ENCODE peak calls at places on chromosomes 12 and 14, in six cellular contexts. One of them, this sample, is unnamed.

GRCh38 chr12:66182956-66183355 is 6.1 kb upstream of the IRAK3 start:
- DNase-seq in activated CD4-positive, alpha-beta T cell treated with anti-CD3 and anti-CD28 coated beads, Interleukin-2, amount 10 ng/mL, durations not matched to agents 7 days and 5 days: no peak
- DNase-seq in astrocyte of the spinal cord: no peak
- DNase-seq in AG10803: no peak
- DNase-seq in Right ventricle myocardium inferior: no peak
- DNase-seq in fibroblast of pulmonary artery: peak; percentile 44
- DNase-seq in this sample: no peak

GRCh38 chr12:122943196-122943595 is 23.1 kb downstream of the ABCB9 start:
- DNase-seq in fibroblast of pulmonary artery: peak; percentile 25
- DNase-seq in Right ventricle myocardium inferior: peak; percentile 51
- DNase-seq in astrocyte of the spinal cord: no peak
- DNase-seq in activated CD4-positive, alpha-beta T cell treated with anti-CD3 and anti-CD28 coated beads, Interleukin-2, amount 10 ng/mL, durations not matched to agents 7 days and 5 days: no peak
- DNase-seq in AG10803: no peak
- DNase-seq in this sample: no peak

GRCh38 chr14:72966038-72966437 is 39.8 kb downstream of the DCAF4 start:
- DNase-seq in activated CD4-positive, alpha-beta T cell treated with anti-CD3 and anti-CD28 coated beads, Interleukin-2, amount 10 ng/mL, durations not matched to agents 7 days and 5 days: no peak
- DNase-seq in Right ventricle myocardium inferior: no peak
- DNase-seq in fibroblast of pulmonary artery: no peak
- DNase-seq in astrocyte of the spinal cord: no peak
- DNase-seq in AG10803: no peak
- DNase-seq in this sample: no peak

GRCh38 chr14:58073516-58073915 is 78.5 kb downstream of the ARMH4 start:
- DNase-seq in activated CD4-positive, alpha-beta T cell treated with anti-CD3 and anti-CD28 coated beads, Interleukin-2, amount 10 ng/mL, durations not matched to agents 7 days and 5 days: no peak
- DNase-seq in Right ventricle myocardium inferior: no peak
- DNase-seq in fibroblast of pulmonary artery: no peak
- DNase-seq in astrocyte of the spinal cord: no peak
- DNase-seq in AG10803: no peak
- DNase-seq in this sample: no peak

GRCh38 chr12:71755146-71755892 is 656 bp downstream of the RAB21 start:
- DNase-seq in activated CD4-positive, alpha-beta T cell treated with anti-CD3 and anti-CD28 coated beads, Interleukin-2, amount 10 ng/mL, durations not matched to agents 7 days and 5 days: peak; percentile 46
- DNase-seq in AG10803: peak; percentile 66
- DNase-seq in Right ventricle myocardium inferior: peak; percentile 76
- DNase-seq in astrocyte of the spinal cord: peak; percentile 58
- DNase-seq in fibroblast of pulmonary artery: peak; percentile 64
- DNase-seq in this sample: peak; percentile 22

GRCh38 chr12:57864382-57864781 is 17.9 kb upstream of the CTDSP2 start:
- DNase-seq in fibroblast of pulmonary artery: no peak
- DNase-seq in activated CD4-positive, alpha-beta T cell treated with anti-CD3 and anti-CD28 coated beads, Interleukin-2, amount 10 ng/mL, durations not matched to agents 7 days and 5 days: no peak
- DNase-seq in astrocyte of the spinal cord: no peak
- DNase-seq in AG10803: peak; percentile 75
- DNase-seq in Right ventricle myocardium inferior: no peak
- DNase-seq in this sample: no peak

GRCh38 chr14:101019974-101020710 is 116.6 kb upstream of the RTL1 start:
- DNase-seq in AG10803: no peak
- DNase-seq in astrocyte of the spinal cord: no peak
- DNase-seq in Right ventricle myocardium inferior: no peak
- DNase-seq in activated CD4-positive, alpha-beta T cell treated with anti-CD3 and anti-CD28 coated beads, Interleukin-2, amount 10 ng/mL, durations not matched to agents 7 days and 5 days: no peak
- DNase-seq in fibroblast of pulmonary artery: no peak
- DNase-seq in this sample: no peak

GRCh38 chr14:102893452-102893851 is 29.0 kb upstream of the AMN start:
- DNase-seq in activated CD4-positive, alpha-beta T cell treated with anti-CD3 and anti-CD28 coated beads, Interleukin-2, amount 10 ng/mL, durations not matched to agents 7 days and 5 days: no peak
- DNase-seq in fibroblast of pulmonary artery: peak; percentile 94
- DNase-seq in astrocyte of the spinal cord: peak; percentile 87
- DNase-seq in AG10803: peak; percentile 98
- DNase-seq in Right ventricle myocardium inferior: peak; percentile 70
- DNase-seq in this sample: no peak

GRCh38 chr12:74527491-74527890 is 10.1 kb upstream of the ATXN7L3B start:
- DNase-seq in fibroblast of pulmonary artery: no peak
- DNase-seq in Right ventricle myocardium inferior: no peak
- DNase-seq in activated CD4-positive, alpha-beta T cell treated with anti-CD3 and anti-CD28 coated beads, Interleukin-2, amount 10 ng/mL, durations not matched to agents 7 days and 5 days: no peak
- DNase-seq in astrocyte of the spinal cord: no peak
- DNase-seq in AG10803: no peak
- DNase-seq in this sample: no peak

GRCh38 chr14:98704441-98704840 is 567.6 kb downstream of the BCL11B start:
- DNase-seq in AG10803: no peak
- DNase-seq in fibroblast of pulmonary artery: no peak
- DNase-seq in astrocyte of the spinal cord: no peak
- DNase-seq in Right ventricle myocardium inferior: no peak
- DNase-seq in activated CD4-positive, alpha-beta T cell treated with anti-CD3 and anti-CD28 coated beads, Interleukin-2, amount 10 ng/mL, durations not matched to agents 7 days and 5 days: peak; percentile 46
- DNase-seq in this sample: peak; percentile 50

GRCh38 chr12:108620236-108620879 is 13.3 kb downstream of the SELPLG start:
- DNase-seq in astrocyte of the spinal cord: no peak
- DNase-seq in AG10803: peak; percentile 80
- DNase-seq in Right ventricle myocardium inferior: no peak
- DNase-seq in fibroblast of pulmonary artery: peak; percentile 92
- DNase-seq in activated CD4-positive, alpha-beta T cell treated with anti-CD3 and anti-CD28 coated beads, Interleukin-2, amount 10 ng/mL, durations not matched to agents 7 days and 5 days: no peak
- DNase-seq in this sample: no peak

GRCh38 chr14:97459180-97459579 is 662.0 kb downstream of the VRK1 start:
- DNase-seq in AG10803: no peak
- DNase-seq in activated CD4-positive, alpha-beta T cell treated with anti-CD3 and anti-CD28 coated beads, Interleukin-2, amount 10 ng/mL, durations not matched to agents 7 days and 5 days: peak; percentile 33
- DNase-seq in fibroblast of pulmonary artery: no peak
- DNase-seq in Right ventricle myocardium inferior: no peak
- DNase-seq in astrocyte of the spinal cord: no peak
- DNase-seq in this sample: no peak

GRCh38 chr12:124893792-124894516 is 20.5 kb downstream of the UBC start:
- DNase-seq in Right ventricle myocardium inferior: no peak
- DNase-seq in fibroblast of pulmonary artery: no peak
- DNase-seq in activated CD4-positive, alpha-beta T cell treated with anti-CD3 and anti-CD28 coated beads, Interleukin-2, amount 10 ng/mL, durations not matched to agents 7 days and 5 days: no peak
- DNase-seq in AG10803: no peak
- DNase-seq in astrocyte of the spinal cord: no peak
- DNase-seq in this sample: no peak

GRCh38 chr12:48787791-48788521 is 933 bp downstream of the ADCY6 start:
- DNase-seq in Right ventricle myocardium inferior: no peak
- DNase-seq in activated CD4-positive, alpha-beta T cell treated with anti-CD3 and anti-CD28 coated beads, Interleukin-2, amount 10 ng/mL, durations not matched to agents 7 days and 5 days: no peak
- DNase-seq in fibroblast of pulmonary artery: no peak
- DNase-seq in AG10803: peak; percentile 21
- DNase-seq in astrocyte of the spinal cord: no peak
- DNase-seq in this sample: no peak

GRCh38 chr14:21268612-21269251 is 510 bp downstream of the HNRNPC start:
- DNase-seq in AG10803: peak; percentile 66
- DNase-seq in fibroblast of pulmonary artery: peak; percentile 73
- DNase-seq in activated CD4-positive, alpha-beta T cell treated with anti-CD3 and anti-CD28 coated beads, Interleukin-2, amount 10 ng/mL, durations not matched to agents 7 days and 5 days: peak; percentile 59
- DNase-seq in Right ventricle myocardium inferior: no peak
- DNase-seq in astrocyte of the spinal cord: peak; percentile 65
- DNase-seq in this sample: peak; percentile 62

GRCh38 chr12:123114305-123115083 is 36.4 kb downstream of the PITPNM2 start:
- DNase-seq in AG10803: no peak
- DNase-seq in activated CD4-positive, alpha-beta T cell treated with anti-CD3 and anti-CD28 coated beads, Interleukin-2, amount 10 ng/mL, durations not matched to agents 7 days and 5 days: no peak
- DNase-seq in fibroblast of pulmonary artery: no peak
- DNase-seq in astrocyte of the spinal cord: no peak
- DNase-seq in Right ventricle myocardium inferior: no peak
- DNase-seq in this sample: no peak

GRCh38 chr12:92989715-92990484 is 60.8 kb upstream of the EEA1 start:
- DNase-seq in activated CD4-positive, alpha-beta T cell treated with anti-CD3 and anti-CD28 coated beads, Interleukin-2, amount 10 ng/mL, durations not matched to agents 7 days and 5 days: no peak
- DNase-seq in astrocyte of the spinal cord: no peak
- DNase-seq in fibroblast of pulmonary artery: no peak
- DNase-seq in AG10803: no peak
- DNase-seq in Right ventricle myocardium inferior: no peak
- DNase-seq in this sample: no peak

GRCh38 chr14:24094839-24095195 is 706 bp downstream of the PCK2 start:
- DNase-seq in Right ventricle myocardium inferior: no peak
- DNase-seq in astrocyte of the spinal cord: peak; percentile 12
- DNase-seq in AG10803: peak; percentile 5
- DNase-seq in fibroblast of pulmonary artery: no peak
- DNase-seq in activated CD4-positive, alpha-beta T cell treated with anti-CD3 and anti-CD28 coated beads, Interleukin-2, amount 10 ng/mL, durations not matched to agents 7 days and 5 days: no peak
- DNase-seq in this sample: no peak

GRCh38 chr12:103569278-103569677 is 17.8 kb upstream of the STAB2 start:
- DNase-seq in activated CD4-positive, alpha-beta T cell treated with anti-CD3 and anti-CD28 coated beads, Interleukin-2, amount 10 ng/mL, durations not matched to agents 7 days and 5 days: no peak
- DNase-seq in AG10803: no peak
- DNase-seq in fibroblast of pulmonary artery: no peak
- DNase-seq in astrocyte of the spinal cord: no peak
- DNase-seq in Right ventricle myocardium inferior: no peak
- DNase-seq in this sample: no peak

GRCh38 chr12:116172224-116172849 is 105.2 kb downstream of the MED13L start:
- DNase-seq in astrocyte of the spinal cord: no peak
- DNase-seq in fibroblast of pulmonary artery: peak; percentile 17
- DNase-seq in AG10803: no peak
- DNase-seq in Right ventricle myocardium inferior: no peak
- DNase-seq in activated CD4-positive, alpha-beta T cell treated with anti-CD3 and anti-CD28 coated beads, Interleukin-2, amount 10 ng/mL, durations not matched to agents 7 days and 5 days: peak; percentile 40
- DNase-seq in this sample: no peak

GRCh38 chr12:18629916-18630315 is 107.9 kb downstream of the PLCZ1 start:
- DNase-seq in activated CD4-positive, alpha-beta T cell treated with anti-CD3 and anti-CD28 coated beads, Interleukin-2, amount 10 ng/mL, durations not matched to agents 7 days and 5 days: no peak
- DNase-seq in astrocyte of the spinal cord: peak; percentile 1
- DNase-seq in AG10803: no peak
- DNase-seq in fibroblast of pulmonary artery: no peak
- DNase-seq in Right ventricle myocardium inferior: no peak
- DNase-seq in this sample: no peak

GRCh38 chr12:112430929-112431328 is 12.2 kb downstream of the PTPN11 start:
- DNase-seq in AG10803: no peak
- DNase-seq in astrocyte of the spinal cord: no peak
- DNase-seq in fibroblast of pulmonary artery: no peak
- DNase-seq in activated CD4-positive, alpha-beta T cell treated with anti-CD3 and anti-CD28 coated beads, Interleukin-2, amount 10 ng/mL, durations not matched to agents 7 days and 5 days: no peak
- DNase-seq in Right ventricle myocardium inferior: no peak
- DNase-seq in this sample: no peak

GRCh38 chr12:20807192-20808080 is 3.1 kb upstream of the SLCO1B3 start:
- DNase-seq in fibroblast of pulmonary artery: no peak
- DNase-seq in astrocyte of the spinal cord: no peak
- DNase-seq in AG10803: no peak
- DNase-seq in Right ventricle myocardium inferior: no peak
- DNase-seq in activated CD4-positive, alpha-beta T cell treated with anti-CD3 and anti-CD28 coated beads, Interleukin-2, amount 10 ng/mL, durations not matched to agents 7 days and 5 days: no peak
- DNase-seq in this sample: no peak